ENCODE peak calls at places on chromosomes 13 and 19, in four cellular contexts. N is AG08396, Z is NCI-H1092, M is pancreas. J is an unnamed sample.

GRCh38 chr19:1259873-1260748 is 9.0 kb upstream of the CIRBP start:
- DNase-seq in N (no peak), Z (no peak), M (peak), J (no peak)

GRCh38 chr13:112748947-112749346 is 59.1 kb downstream of the ATP11A start:
- DNase-seq in N (peak), Z (no peak), M (no peak), J (peak)

GRCh38 chr13:101572456-101572855 is 120.0 kb downstream of the ITGBL1 start:
- DNase-seq in N (no peak), Z (no peak), M (no peak), J (no peak)

GRCh38 chr13:40476175-40476958 is 190.1 kb downstream of the FOXO1 start:
- DNase-seq in N (peak), Z (no peak), M (no peak), J (peak)

GRCh38 chr13:72959643-72960042 is 99.2 kb upstream of the KLF5 start:
- DNase-seq in N (no peak), Z (no peak), M (no peak), J (no peak)

GRCh38 chr13:44394649-44395048 is 21.0 kb downstream of the SERP2 start:
- DNase-seq in N (no peak), Z (no peak), M (no peak), J (no peak)

GRCh38 chr19:10044390-10044789 is 31.1 kb downstream of the RDH8 start:
- DNase-seq in N (no peak), Z (no peak), M (no peak), J (no peak)

GRCh38 chr19:42287017-42287825 is 14.7 kb upstream of the PRR19 start:
- DNase-seq in N (no peak), Z (no peak), M (no peak), J (no peak)

GRCh38 chr19:55341191-55342043 is 1.7 kb downstream of the KMT5C start:
- DNase-seq in N (peak), Z (peak), M (peak), J (peak)

GRCh38 chr13:99008577-99008976 is 30.7 kb upstream of the DOCK9 start:
- DNase-seq in N (no peak), Z (no peak), M (no peak), J (no peak)

GRCh38 chr19:6540918-6541689 is 10.3 kb downstream of the TNFSF9 start:
- DNase-seq in N (no peak), Z (no peak), M (no peak), J (no peak)

GRCh38 chr13:29801737-29802305 is 48.6 kb downstream of the UBL3 start:
- DNase-seq in N (no peak), Z (no peak), M (no peak), J (no peak)

GRCh38 chr19:8666814-8667405 is 31.7 kb downstream of the ACTL9 start:
- DNase-seq in N (no peak), Z (no peak), M (no peak), J (no peak)

GRCh38 chr13:114044486-114044885 is 70.6 kb upstream of the C13orf46 start:
- DNase-seq in N (no peak), Z (no peak), M (no peak), J (no peak)

GRCh38 chr13:49436890-49437289 is 7.0 kb downstream of the CAB39L start:
- DNase-seq in N (peak), Z (no peak), M (no peak), J (peak)

GRCh38 chr13:111936267-111936925 is 130.6 kb upstream of the SOX1 start:
- DNase-seq in N (no peak), Z (no peak), M (no peak), J (no peak)

GRCh38 chr19:49553451-49554271 is 25.9 kb downstream of the RCN3 start:
- DNase-seq in N (peak), Z (no peak), M (peak), J (peak)

GRCh38 chr13:45336025-45336800 is 4.8 kb downstream of the TPT1 start:
- DNase-seq in N (no peak), Z (no peak), M (no peak), J (no peak)

GRCh38 chr19:47542030-47542475 is 27.2 kb upstream of the NAPA start:
- DNase-seq in N (no peak), Z (no peak), M (no peak), J (peak)

GRCh38 chr19:38676023-38676877 is 28.8 kb downstream of the ACTN4 start:
- DNase-seq in N (no peak), Z (no peak), M (no peak), J (peak)

GRCh38 chr13:47481521-47481920 is 519.6 kb downstream of the SUCLA2 start:
- DNase-seq in N (no peak), Z (no peak), M (no peak), J (no peak)

GRCh38 chr13:91045351-91046034 is 302.0 kb upstream of the MIR17HG start:
- DNase-seq in N (no peak), Z (no peak), M (no peak), J (no peak)

GRCh38 chr13:35936579-35936978 is 194.6 kb downstream of the DCLK1 start:
- DNase-seq in N (no peak), Z (no peak), M (no peak), J (no peak)

GRCh38 chr13:79231887-79232286 is 174.2 kb downstream of the RBM26 start:
- DNase-seq in N (no peak), Z (no peak), M (no peak), J (no peak)